ENCODE peak calls at places on chromosomes 11 and 22, in eight cellular contexts. D is right lobe of liver, U is body of pancreas, G is H1, I is spleen, H is prostate gland, N is adrenal gland, K is suprapubic skin. V is an unnamed sample.

GRCh38 chr11:8863838-8864237 is 47.2 kb upstream of the AKIP1 start:
- DNase-seq in D (no peak), U (no peak), G (no peak), I (no peak), H (no peak), N (no peak), K (no peak), V (no peak)

GRCh38 chr22:37556750-37557149 is 3.5 kb upstream of the CDC42EP1 start:
- DNase-seq in D (no peak), U (no peak), G (peak; percentile 61), I (no peak), H (no peak), N (no peak), K (no peak), V (no peak)

GRCh38 chr11:63985812-63986155 is 454 bp upstream of the OTUB1 start:
- DNase-seq in D (peak; percentile 50), U (no peak), G (no peak), I (peak; percentile 94), H (no peak), N (no peak), K (no peak), V (no peak)

GRCh38 chr11:15336016-15336415 is 221.3 kb downstream of the INSC start:
- DNase-seq in D (no peak), U (no peak), G (no peak), I (no peak), H (no peak), N (no peak), K (no peak), V (no peak)

GRCh38 chr11:69842746-69843528 is 23.7 kb upstream of the FGF3 start:
- DNase-seq in D (no peak), U (no peak), G (no peak), I (no peak), H (no peak), N (no peak), K (peak; percentile 48), V (no peak)

GRCh38 chr11:61126266-61126665 is 24.0 kb downstream of the CD5 start:
- DNase-seq in D (no peak), U (no peak), G (peak; percentile 52), I (no peak), H (no peak), N (no peak), K (no peak), V (no peak)

GRCh38 chr11:75506827-75507226 is 18.9 kb downstream of the GDPD5 start:
- DNase-seq in D (no peak), U (no peak), G (no peak), I (no peak), H (no peak), N (no peak), K (no peak), V (no peak)

GRCh38 chr11:109071712-109072524 is 350.1 kb upstream of the C11orf87 start:
- DNase-seq in D (no peak), U (peak; percentile 21), G (no peak), I (no peak), H (peak; percentile 59), N (peak; percentile 67), K (no peak), V (peak; percentile 74)

GRCh38 chr11:116792869-116793475 is 1.3 kb upstream of the APOA5 start:
- DNase-seq in D (no peak), U (no peak), G (no peak), I (no peak), H (no peak), N (no peak), K (no peak), V (no peak)

GRCh38 chr11:125464266-125464662 is 31.8 kb downstream of the FEZ1 start:
- DNase-seq in D (no peak), U (no peak), G (no peak), I (no peak), H (no peak), N (no peak), K (no peak), V (no peak)

GRCh38 chr22:46103181-46103580 is 47.1 kb upstream of the PPARA start:
- DNase-seq in D (no peak), U (no peak), G (no peak), I (no peak), H (no peak), N (no peak), K (no peak), V (no peak)

GRCh38 chr22:50434849-50435700 is 39.8 kb downstream of the SBF1 start:
- DNase-seq in D (peak; percentile 21), U (no peak), G (no peak), I (peak; percentile 71), H (no peak), N (no peak), K (no peak), V (no peak)

DNA sequence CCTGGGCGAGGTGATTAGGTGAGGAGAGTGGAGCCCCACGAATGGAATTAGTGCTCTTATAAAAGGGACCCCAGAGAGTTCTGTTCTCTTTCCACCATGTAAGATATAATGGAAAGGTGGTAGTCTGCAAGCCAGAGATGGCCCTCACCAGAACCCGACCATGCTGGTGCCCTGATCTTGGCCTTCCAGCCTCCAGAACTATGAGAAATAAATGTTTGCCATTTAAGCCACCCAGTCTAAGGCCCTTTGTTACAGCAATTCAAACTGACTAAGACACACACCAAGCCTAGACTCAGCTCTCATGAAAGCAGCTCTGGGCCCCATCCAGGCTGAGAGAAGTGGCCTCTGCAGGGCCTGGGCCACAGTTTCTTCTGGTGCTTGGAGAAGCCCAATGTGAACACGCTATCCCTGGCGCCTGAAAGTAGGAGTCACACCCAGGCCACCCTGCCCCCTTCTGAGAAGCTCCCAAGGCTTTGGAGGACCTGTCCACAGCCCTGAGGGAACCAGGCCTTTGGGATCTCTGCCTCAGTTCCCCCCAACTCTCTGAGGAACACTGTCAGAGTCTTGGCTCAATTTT is 35.3 kb upstream of the LYVE1 start:
- DNase-seq in D (no peak), U (no peak), G (no peak), I (no peak), H (no peak), N (no peak), K (no peak), V (no peak)
- H3K27ac ChIP-seq in D (peak overlapping the region; percentile 13), U (no peak overlapping the region), G (no peak overlapping the region), I (peak overlapping the region; percentile 91), H (peak overlapping the region; percentile 68), N (peak overlapping the region; percentile 96), K (peak overlapping the region; percentile 86), V (peak overlapping the region; percentile 83)

GRCh38 chr11:33700425-33701271 is at the start of gene C11orf91:
- DNase-seq in D (peak; percentile 99), U (peak; percentile 96), G (peak; percentile 99), I (peak; percentile 99), H (peak; percentile 93), N (peak; percentile 97), K (peak; percentile 98), V (peak; percentile 89)
- TF ChIP-seq POLR2A in D (peak; percentile 66), U (peak; percentile 73), G (no peak), I (peak; percentile 61), H (peak; percentile 60), N (no peak), K (no peak), V (peak; percentile 47)

GRCh38 chr22:43734370-43735005 is 77.6 kb downstream of the EFCAB6 start:
- DNase-seq in D (no peak), U (no peak), G (no peak), I (no peak), H (no peak), N (no peak), K (no peak), V (no peak)
- H3K27ac ChIP-seq in D (no peak overlapping the region), U (no peak overlapping the region), G (no peak overlapping the region), I (no peak overlapping the region), H (no peak overlapping the region), N (no peak overlapping the region), K (no peak overlapping the region), V (no peak overlapping the region)

GRCh38 chr11:121221801-121222200 is 70.8 kb upstream of the SC5D start:
- DNase-seq in D (no peak), U (no peak), G (no peak), I (no peak), H (no peak), N (no peak), K (no peak), V (no peak)

GRCh38 chr11:121231576-121232278 is 60.8 kb upstream of the SC5D start:
- DNase-seq in D (peak; percentile 80), U (no peak), G (no peak), I (no peak), H (no peak), N (peak; percentile 66), K (no peak), V (no peak)

GRCh38 chr11:121229495-121229894 is 63.1 kb upstream of the SC5D start:
- DNase-seq in D (no peak), U (no peak), G (no peak), I (no peak), H (no peak), N (no peak), K (no peak), V (no peak)

GRCh38 chr11:121225402-121225801 is 67.2 kb upstream of the SC5D start:
- DNase-seq in D (no peak), U (no peak), G (no peak), I (no peak), H (no peak), N (no peak), K (no peak), V (no peak)

DNA sequence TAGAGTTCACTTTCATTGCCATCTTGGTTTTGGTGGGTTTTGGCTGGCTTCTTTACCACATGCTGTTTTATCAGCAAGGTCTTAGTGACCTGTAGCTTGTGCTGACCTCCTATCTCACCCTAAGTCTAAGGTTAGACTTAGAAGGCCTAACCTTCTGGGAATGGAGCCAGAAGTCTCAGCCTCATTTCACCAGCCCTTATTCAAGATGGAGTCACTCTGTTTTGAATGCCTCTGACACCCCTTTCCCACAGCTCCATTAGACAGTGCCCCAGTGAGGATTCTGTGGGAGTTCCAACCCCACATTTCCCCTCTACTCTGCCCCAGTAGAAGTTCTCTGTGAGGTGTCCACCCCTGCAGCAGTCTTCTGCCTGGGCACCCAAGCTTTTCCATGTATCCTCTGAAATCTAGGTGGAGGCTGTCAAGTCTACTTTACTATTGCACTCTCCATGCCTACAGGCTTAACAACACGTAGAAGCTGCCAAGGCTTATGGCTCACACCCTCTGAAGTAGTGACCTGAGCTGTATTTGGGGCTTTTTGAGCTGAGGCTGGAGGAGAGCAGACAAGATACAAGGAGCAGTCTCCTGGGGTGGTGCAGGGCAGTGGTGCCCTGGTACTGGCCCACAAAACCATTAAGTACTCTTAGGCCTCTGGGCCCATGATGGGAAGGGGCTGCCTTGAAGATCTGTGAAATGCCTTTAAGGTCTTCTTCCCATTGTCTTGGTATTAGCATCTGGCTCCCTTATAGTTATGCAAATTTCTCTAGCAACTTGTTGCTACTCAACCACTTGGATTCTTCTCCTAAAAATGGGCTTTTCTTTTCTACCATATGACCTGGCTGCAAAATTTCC is 65.9 kb upstream of the SC5D start:
- DNase-seq in D (no peak), U (no peak), G (no peak), I (no peak), H (no peak), N (no peak), K (no peak), V (no peak)
- TF ChIP-seq POLR2A in D (no peak), U (no peak), G (no peak), I (no peak), H (no peak), N (no peak), K (no peak), V (no peak)

GRCh38 chr22:23832226-23833016 is 6.4 kb downstream of the DERL3 start:
- DNase-seq in D (peak; percentile 10), U (no peak), G (no peak), I (peak; percentile 63), H (no peak), N (no peak), K (peak; percentile 67), V (no peak)
- H3K27ac ChIP-seq in D (no peak overlapping the region), U (no peak overlapping the region), G (no peak overlapping the region), I (no peak overlapping the region), H (no peak overlapping the region), N (no peak overlapping the region), K (no peak overlapping the region), V (peak overlapping the region; percentile 98)